ENCODE peak calls at places on chromosomes 4 and X, in four cellular contexts. One of them, this sample, is unnamed.

GRCh38 chr4:182206916-182207315 is 36.3 kb upstream of the TENM3 start:
- DNase-seq in mesenchymal stem cell: no peak
- DNase-seq in H9: no peak
- DNase-seq in IMR-90: no peak
- DNase-seq in this sample: no peak

GRCh38 chrX:152833378-152833777 is 2.5 kb downstream of the NSDHL start:
- DNase-seq in mesenchymal stem cell: no peak
- DNase-seq in H9: no peak
- DNase-seq in IMR-90: no peak
- DNase-seq in this sample: no peak

GRCh38 chr4:113088050-113088449 is 38.6 kb downstream of the ANK2 start:
- DNase-seq in mesenchymal stem cell: no peak
- DNase-seq in H9: no peak
- DNase-seq in IMR-90: no peak
- DNase-seq in this sample: no peak

GRCh38 chr4:38765391-38765790 is 17.4 kb downstream of the TLR10 start:
- DNase-seq in mesenchymal stem cell: peak
- DNase-seq in H9: no peak
- DNase-seq in IMR-90: peak
- DNase-seq in this sample: no peak

GRCh38 chr4:88728146-88728545 is 30.5 kb upstream of the NAP1L5 start:
- DNase-seq in mesenchymal stem cell: no peak
- DNase-seq in H9: no peak
- DNase-seq in IMR-90: no peak
- DNase-seq in this sample: no peak

GRCh38 chr4:71784569-71785197 is 804 bp upstream of the GC start:
- DNase-seq in mesenchymal stem cell: no peak
- DNase-seq in H9: no peak
- DNase-seq in IMR-90: no peak
- DNase-seq in this sample: no peak

GRCh38 chrX:78124304-78124703 is 15.1 kb downstream of the TAF9B start:
- DNase-seq in mesenchymal stem cell: no peak
- DNase-seq in H9: no peak
- DNase-seq in IMR-90: no peak
- DNase-seq in this sample: no peak

GRCh38 chr4:85555210-85555609 is 80.3 kb downstream of the ARHGAP24 start:
- DNase-seq in mesenchymal stem cell: no peak
- DNase-seq in H9: no peak
- DNase-seq in IMR-90: no peak
- DNase-seq in this sample: no peak

GRCh38 chr4:148044889-148045352 is 313.0 kb downstream of the ARHGAP10 start:
- DNase-seq in mesenchymal stem cell: peak
- DNase-seq in H9: no peak
- DNase-seq in IMR-90: no peak
- DNase-seq in this sample: no peak

GRCh38 chr4:80333121-80333520 is 2.4 kb upstream of the CFAP299 start:
- DNase-seq in mesenchymal stem cell: no peak
- DNase-seq in H9: no peak
- DNase-seq in IMR-90: peak
- DNase-seq in this sample: no peak

GRCh38 chr4:74453037-74453635 is 8.2 kb downstream of the AREG start:
- DNase-seq in mesenchymal stem cell: no peak
- DNase-seq in H9: no peak
- DNase-seq in IMR-90: no peak
- DNase-seq in this sample: no peak

GRCh38 chrX:131827935-131828334 is 195.2 kb upstream of the STK26 start:
- DNase-seq in mesenchymal stem cell: peak
- DNase-seq in H9: peak
- DNase-seq in IMR-90: no peak
- DNase-seq in this sample: no peak

GRCh38 chr4:137534516-137534915 is 2.2 kb upstream of the PCDH18 start:
- DNase-seq in mesenchymal stem cell: no peak
- DNase-seq in H9: no peak
- DNase-seq in IMR-90: no peak
- DNase-seq in this sample: no peak

GRCh38 chrX:46710425-46710824 is 48.5 kb downstream of the SLC9A7 start:
- DNase-seq in mesenchymal stem cell: peak
- DNase-seq in H9: no peak
- DNase-seq in IMR-90: peak
- DNase-seq in this sample: no peak

GRCh38 chr4:2793920-2794706 is 1.2 kb downstream of the SH3BP2 start:
- DNase-seq in mesenchymal stem cell: peak
- DNase-seq in H9: peak
- DNase-seq in IMR-90: no peak
- DNase-seq in this sample: no peak
- H2BK5ac ChIP-seq in mesenchymal stem cell: no peak
- H2BK5ac ChIP-seq in H9: no peak
- H2BK5ac ChIP-seq in IMR-90: peak
- H2BK5ac ChIP-seq in this sample: peak

GRCh38 chr4:15004701-15005301 is 2.5 kb downstream of the CPEB2 start:
- DNase-seq in mesenchymal stem cell: peak
- DNase-seq in H9: peak
- DNase-seq in IMR-90: peak
- DNase-seq in this sample: no peak
- H2BK5ac ChIP-seq in mesenchymal stem cell: peak
- H2BK5ac ChIP-seq in H9: no peak
- H2BK5ac ChIP-seq in IMR-90: peak
- H2BK5ac ChIP-seq in this sample: no peak

GRCh38 chrX:6384391-6384790 is 150.5 kb downstream of the VCX3A start:
- DNase-seq in mesenchymal stem cell: no peak
- DNase-seq in H9: no peak
- DNase-seq in IMR-90: no peak
- DNase-seq in this sample: no peak

GRCh38 chrX:6382284-6382683 is 152.6 kb downstream of the VCX3A start:
- DNase-seq in mesenchymal stem cell: no peak
- DNase-seq in H9: no peak
- DNase-seq in IMR-90: no peak
- DNase-seq in this sample: no peak

GRCh38 chrX:6384921-6385320 is 150.0 kb downstream of the VCX3A start:
- DNase-seq in mesenchymal stem cell: no peak
- DNase-seq in H9: no peak
- DNase-seq in IMR-90: no peak
- DNase-seq in this sample: no peak

GRCh38 chrX:6383911-6384310 is 151.0 kb downstream of the VCX3A start:
- DNase-seq in mesenchymal stem cell: no peak
- DNase-seq in H9: no peak
- DNase-seq in IMR-90: no peak
- DNase-seq in this sample: no peak

DNA sequence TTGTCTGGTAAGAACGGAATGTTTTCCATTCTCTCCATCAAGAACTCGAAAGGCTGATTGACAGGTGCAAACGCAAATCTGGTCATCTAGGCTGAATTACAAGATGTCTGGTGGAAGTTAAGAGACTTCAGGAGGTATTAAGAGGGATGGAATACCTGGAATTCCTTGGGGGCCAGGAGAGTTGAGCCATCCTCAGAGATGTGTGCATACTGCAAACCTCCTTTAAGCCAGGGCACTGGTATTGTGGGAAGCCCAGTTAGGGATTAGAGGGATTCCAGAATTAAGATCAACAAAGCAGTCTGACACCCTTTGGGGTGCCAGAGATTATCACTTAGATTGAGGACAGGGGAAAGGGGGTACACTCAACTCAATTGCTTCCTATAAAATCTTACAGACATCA is 151.4 kb downstream of the VCX3A start:
- DNase-seq in mesenchymal stem cell: no peak
- DNase-seq in H9: no peak
- DNase-seq in IMR-90: no peak
- DNase-seq in this sample: no peak
- H2BK5ac ChIP-seq in mesenchymal stem cell: no peak
- H2BK5ac ChIP-seq in H9: no peak
- H2BK5ac ChIP-seq in IMR-90: no peak
- H2BK5ac ChIP-seq in this sample: no peak

DNA sequence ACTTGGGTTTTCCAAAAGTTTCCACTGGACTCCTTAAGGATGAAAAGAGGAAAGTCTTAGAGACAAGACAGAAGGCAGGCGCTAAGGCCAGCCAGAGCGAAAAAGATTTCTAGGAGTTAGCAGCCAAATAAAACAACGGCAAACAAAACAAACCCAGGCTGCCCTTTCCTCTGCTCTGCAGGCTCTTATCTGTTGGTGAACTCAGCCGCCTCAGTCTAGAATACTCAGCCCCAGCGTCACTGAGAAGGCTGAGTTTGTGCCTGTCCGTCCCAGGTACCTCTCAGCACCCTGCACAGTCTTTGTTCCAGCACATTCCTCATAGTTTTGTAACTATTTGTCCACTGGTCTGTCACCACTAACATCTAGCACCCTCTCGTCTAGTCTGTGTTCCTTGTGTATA is 75.6 kb upstream of the FAM9C start:
- DNase-seq in mesenchymal stem cell: peak
- DNase-seq in H9: no peak
- DNase-seq in IMR-90: peak
- DNase-seq in this sample: no peak
- H2BK5ac ChIP-seq in mesenchymal stem cell: no peak
- H2BK5ac ChIP-seq in H9: no peak
- H2BK5ac ChIP-seq in IMR-90: peak
- H2BK5ac ChIP-seq in this sample: no peak

GRCh38 chrX:80511969-80512760 is 91.9 kb downstream of the TENT5D start:
- DNase-seq in mesenchymal stem cell: peak
- DNase-seq in H9: no peak
- DNase-seq in IMR-90: no peak
- DNase-seq in this sample: no peak

GRCh38 chrX:80513620-80514019 is 93.4 kb downstream of the TENT5D start:
- DNase-seq in mesenchymal stem cell: no peak
- DNase-seq in H9: no peak
- DNase-seq in IMR-90: no peak
- DNase-seq in this sample: no peak

GRCh38 chrX:80512924-80513323 is 92.7 kb downstream of the TENT5D start:
- DNase-seq in mesenchymal stem cell: no peak
- DNase-seq in H9: no peak
- DNase-seq in IMR-90: no peak
- DNase-seq in this sample: no peak
- H2BK5ac ChIP-seq in mesenchymal stem cell: no peak
- H2BK5ac ChIP-seq in H9: no peak
- H2BK5ac ChIP-seq in IMR-90: no peak
- H2BK5ac ChIP-seq in this sample: no peak

DNA sequence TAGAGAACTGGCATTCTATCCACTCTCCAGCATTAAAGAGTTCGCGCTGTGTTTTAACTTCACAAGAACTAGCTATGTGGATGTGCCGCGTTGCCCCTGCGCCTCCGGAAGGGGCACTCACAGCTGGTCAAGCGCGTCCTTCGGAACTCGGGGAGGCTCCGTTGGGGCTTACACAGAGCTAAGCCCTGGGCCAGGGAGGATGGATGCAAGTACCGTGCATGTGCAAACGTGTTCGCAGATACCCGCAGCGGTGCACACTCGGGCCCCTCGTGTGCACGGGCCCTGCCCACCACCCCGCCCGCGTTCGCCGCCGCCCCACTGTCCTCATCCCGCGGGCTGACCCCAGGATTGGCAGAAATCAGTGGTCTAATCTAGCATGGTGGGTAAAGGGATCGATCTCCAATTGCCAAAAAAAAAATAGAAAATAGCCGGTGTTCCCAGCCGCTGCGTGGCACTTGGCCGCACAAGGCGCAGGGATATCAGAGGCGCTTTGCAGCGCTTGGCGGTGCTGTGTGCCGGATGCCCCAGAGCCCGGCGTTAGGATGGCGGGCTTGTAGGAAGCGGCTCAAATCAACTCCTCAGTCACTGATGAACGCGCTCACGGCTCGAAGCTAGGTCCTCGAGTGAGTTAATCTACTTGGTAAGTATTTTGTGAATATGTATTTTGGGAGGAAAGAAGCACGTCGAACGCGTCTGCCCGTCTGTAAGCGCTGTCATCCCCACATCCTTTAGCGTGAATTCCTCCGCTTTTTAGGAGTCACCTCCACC is 988 bp upstream of the PCDH10 start:
- DNase-seq in mesenchymal stem cell: peak
- DNase-seq in H9: peak
- DNase-seq in IMR-90: peak
- DNase-seq in this sample: no peak
- H2BK5ac ChIP-seq in mesenchymal stem cell: no peak
- H2BK5ac ChIP-seq in H9: no peak
- H2BK5ac ChIP-seq in IMR-90: no peak
- H2BK5ac ChIP-seq in this sample: no peak

DNA sequence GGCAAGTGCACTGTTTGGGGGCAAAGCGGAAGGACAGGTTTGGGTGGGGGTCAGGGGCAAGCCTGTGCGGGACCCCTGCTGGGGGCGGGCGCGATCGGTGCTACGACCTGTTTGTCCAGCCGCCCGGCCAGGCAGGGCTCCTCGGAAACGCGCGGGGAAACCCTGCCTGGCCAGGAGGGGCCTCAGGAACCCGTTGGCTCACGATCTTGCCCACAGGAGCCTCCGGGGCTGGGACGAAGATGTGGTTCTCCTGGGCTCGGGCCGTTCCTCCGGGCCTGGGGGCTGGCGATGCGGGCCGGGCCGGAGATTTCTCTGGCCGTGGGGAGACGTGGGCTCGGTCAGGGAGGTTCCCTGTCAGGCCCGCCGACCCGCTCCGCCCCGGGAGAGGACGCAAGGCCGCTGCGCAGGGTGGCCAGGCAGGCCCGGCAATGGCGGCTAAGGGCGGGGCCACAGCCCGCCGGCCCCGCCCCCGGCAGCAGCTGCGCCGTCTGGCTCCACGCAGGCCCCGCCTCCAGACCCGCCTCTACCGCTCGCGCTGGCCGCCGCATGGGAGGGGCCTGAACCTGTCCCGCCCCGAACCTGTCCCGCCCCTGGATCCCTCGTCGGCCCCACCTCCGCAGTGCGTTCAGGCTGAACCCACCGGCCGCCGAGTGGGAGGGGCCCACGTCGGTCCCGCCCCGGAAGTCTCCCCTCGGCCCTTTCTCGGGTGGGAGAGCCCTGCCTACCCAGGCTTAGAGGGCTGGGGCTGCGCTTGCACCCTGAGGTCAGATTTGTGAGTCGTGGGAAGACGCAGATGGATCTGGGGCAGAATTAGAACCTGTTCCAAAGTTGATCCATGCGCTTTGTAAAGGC is at the start of gene FAM3A:
- DNase-seq in mesenchymal stem cell: peak
- DNase-seq in H9: peak
- DNase-seq in IMR-90: peak
- DNase-seq in this sample: no peak
- H2BK5ac ChIP-seq in mesenchymal stem cell: no peak
- H2BK5ac ChIP-seq in H9: no peak
- H2BK5ac ChIP-seq in IMR-90: peak
- H2BK5ac ChIP-seq in this sample: peak

GRCh38 chr4:153345011-153345981 is 808 bp downstream of the MND1 start:
- DNase-seq in mesenchymal stem cell: peak
- DNase-seq in H9: peak
- DNase-seq in IMR-90: peak
- DNase-seq in this sample: no peak
- H2BK5ac ChIP-seq in mesenchymal stem cell: no peak
- H2BK5ac ChIP-seq in H9: no peak
- H2BK5ac ChIP-seq in IMR-90: no peak
- H2BK5ac ChIP-seq in this sample: peak

GRCh38 chrX:15483897-15484296 is 9.2 kb downstream of the PIR start:
- DNase-seq in mesenchymal stem cell: no peak
- DNase-seq in H9: no peak
- DNase-seq in IMR-90: no peak
- DNase-seq in this sample: no peak
- H2BK5ac ChIP-seq in mesenchymal stem cell: no peak
- H2BK5ac ChIP-seq in H9: no peak
- H2BK5ac ChIP-seq in IMR-90: no peak
- H2BK5ac ChIP-seq in this sample: no peak